ENCODE peak calls at places on chromosome 9, in six cellular contexts. T is A549, G is HepG2, N is HCT116, P is GM12891, L is Peyer's patch. J is an unnamed sample.

GRCh38 chr9:706606-707451 is 134.7 kb upstream of the DMRT1 start:
- DNase-seq in T (no peak), G (peak), P (peak), L (peak), N (no peak), J (peak)

GRCh38 chr9:125495137-125496119 is 211.6 kb downstream of the MAPKAP1 start:
- DNase-seq in L (no peak), G (no peak), N (peak), T (peak), P (no peak), J (no peak)

GRCh38 chr9:33211695-33212393 is 28.1 kb upstream of the SPINK4 start:
- DNase-seq in G (no peak), P (no peak), T (peak), L (peak), N (peak), J (no peak)

GRCh38 chr9:90485028-90485427 is 157.6 kb downstream of the DIRAS2 start:
- DNase-seq in P (no peak), T (no peak), N (no peak), G (no peak), L (no peak), J (no peak)

GRCh38 chr9:89820337-89820736 is 215.5 kb downstream of the GADD45G start:
- DNase-seq in P (no peak), L (no peak), N (no peak), G (no peak), T (no peak), J (no peak)

GRCh38 chr9:135613946-135614805 is 25.2 kb downstream of the GLT6D1 start:
- DNase-seq in P (no peak), T (no peak), N (no peak), L (no peak), G (no peak), J (no peak)

GRCh38 chr9:101991926-101992325 is 253.5 kb upstream of the GRIN3A start:
- DNase-seq in T (no peak), L (no peak), G (no peak), N (no peak), P (no peak), J (no peak)

GRCh38 chr9:125521462-125522327 is 185.3 kb downstream of the MAPKAP1 start:
- DNase-seq in P (no peak), N (peak), L (no peak), T (peak), G (peak), J (no peak)

GRCh38 chr9:106761493-106761892 is 101.5 kb upstream of the ZNF462 start:
- DNase-seq in N (no peak), L (no peak), P (no peak), T (no peak), G (no peak), J (no peak)

GRCh38 chr9:124390812-124391658 is 24.2 kb downstream of the PSMB7 start:
- DNase-seq in N (no peak), L (no peak), G (peak), T (peak), P (no peak), J (no peak)

GRCh38 chr9:136859821-136860269 is 6.3 kb downstream of the EDF1 start:
- DNase-seq in P (no peak), N (no peak), T (no peak), G (no peak), L (peak), J (peak)

GRCh38 chr9:31799953-31800609 is 584.4 kb upstream of the ACO1 start:
- DNase-seq in T (no peak), N (peak), P (no peak), L (no peak), G (peak), J (no peak)

GRCh38 chr9:68841292-68842052 is 136.4 kb downstream of the PIP5K1B start:
- DNase-seq in P (no peak), L (no peak), G (no peak), N (no peak), T (no peak), J (no peak)

GRCh38 chr9:71737455-71737854 is 30.9 kb downstream of the CEMIP2 start:
- DNase-seq in N (no peak), T (no peak), L (no peak), G (no peak), P (no peak), J (no peak)

DNA sequence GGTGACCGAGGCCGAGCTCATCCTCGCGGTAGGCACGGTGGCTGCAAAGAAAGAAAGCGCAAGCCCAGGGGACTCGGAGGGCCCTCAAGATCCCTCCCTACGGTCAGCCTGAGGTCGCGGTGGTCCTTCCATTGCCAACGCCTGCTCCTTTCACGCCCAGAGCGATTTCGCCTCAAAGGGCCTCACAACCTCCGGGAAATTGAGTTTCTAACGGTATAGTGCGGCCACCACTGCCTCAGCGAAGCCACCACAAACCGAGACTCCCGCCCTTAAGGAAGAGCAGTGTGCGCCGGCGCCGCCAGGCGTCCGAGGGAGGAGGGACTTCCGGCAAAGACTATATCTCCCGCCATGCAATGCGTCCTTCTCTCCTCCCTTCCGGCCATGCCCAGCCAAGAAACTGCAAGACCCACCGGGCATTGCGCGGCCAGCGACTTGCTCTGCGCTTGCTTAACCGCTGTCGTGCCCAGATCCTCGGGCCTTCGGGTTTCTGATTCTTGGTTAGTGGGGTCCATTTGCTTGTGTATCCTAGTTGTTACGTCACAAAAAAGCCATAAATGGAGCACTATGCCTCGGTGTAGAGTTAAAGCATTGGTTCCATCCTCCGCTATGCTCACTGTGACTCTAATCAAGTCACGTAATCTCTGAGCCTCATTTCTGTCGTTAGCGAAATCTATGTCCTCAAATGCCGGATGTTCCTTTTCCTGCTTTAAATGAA is at the start of gene HAUS6:
- DNase-seq in G (peak), P (peak), N (peak), T (peak), L (peak), J (peak)
- TF ChIP-seq POLR2A in G (peak), P (peak), N (peak), T (peak), L (peak), J (peak)

GRCh38 chr9:96781552-96781951 is 3.7 kb upstream of the ZNF510 start:
- DNase-seq in N (no peak), L (no peak), P (no peak), T (no peak), G (no peak), J (no peak)
- TF ChIP-seq POLR2A in N (no peak), L (no peak), P (no peak), T (no peak), G (no peak), J (no peak)

DNA sequence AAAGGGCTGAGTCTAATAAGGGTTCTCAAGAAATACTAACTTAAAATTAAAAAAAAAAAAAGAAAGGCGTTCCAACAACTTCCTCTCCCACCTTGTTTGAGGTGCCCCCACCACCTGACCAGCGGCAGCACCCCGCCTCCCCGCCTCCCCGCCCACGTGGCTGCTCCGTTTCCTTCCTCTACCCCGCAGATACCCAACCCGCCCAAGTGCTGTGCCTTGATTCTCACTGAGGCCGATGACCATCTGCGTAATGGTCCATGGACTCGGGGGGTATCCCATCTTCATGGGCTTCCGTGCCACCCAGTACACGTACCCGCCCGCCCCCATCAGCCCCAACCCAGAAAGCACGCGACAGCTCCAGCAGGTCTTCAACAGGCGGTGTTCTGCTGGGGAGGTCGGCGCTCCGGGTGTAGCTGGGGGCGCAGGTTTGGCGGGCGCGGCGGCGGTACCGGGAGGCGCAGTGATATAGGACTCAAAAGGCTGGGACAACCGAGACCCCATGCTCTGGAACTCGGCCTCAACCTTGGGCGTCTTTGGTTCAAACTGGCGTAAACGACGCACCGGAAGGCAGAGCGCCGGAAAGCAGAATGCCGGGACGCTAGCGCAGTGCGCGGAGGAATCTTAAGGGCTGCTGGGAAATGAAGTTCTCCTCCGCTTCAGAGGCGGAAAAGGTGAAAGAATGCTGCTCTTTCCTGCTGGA is at the start of gene DMAC1:
- DNase-seq in G (peak), N (peak), P (peak), T (peak), L (peak), J (peak)
- TF ChIP-seq POLR2A in G (peak), N (peak), P (peak), T (peak), L (peak), J (peak)

DNA sequence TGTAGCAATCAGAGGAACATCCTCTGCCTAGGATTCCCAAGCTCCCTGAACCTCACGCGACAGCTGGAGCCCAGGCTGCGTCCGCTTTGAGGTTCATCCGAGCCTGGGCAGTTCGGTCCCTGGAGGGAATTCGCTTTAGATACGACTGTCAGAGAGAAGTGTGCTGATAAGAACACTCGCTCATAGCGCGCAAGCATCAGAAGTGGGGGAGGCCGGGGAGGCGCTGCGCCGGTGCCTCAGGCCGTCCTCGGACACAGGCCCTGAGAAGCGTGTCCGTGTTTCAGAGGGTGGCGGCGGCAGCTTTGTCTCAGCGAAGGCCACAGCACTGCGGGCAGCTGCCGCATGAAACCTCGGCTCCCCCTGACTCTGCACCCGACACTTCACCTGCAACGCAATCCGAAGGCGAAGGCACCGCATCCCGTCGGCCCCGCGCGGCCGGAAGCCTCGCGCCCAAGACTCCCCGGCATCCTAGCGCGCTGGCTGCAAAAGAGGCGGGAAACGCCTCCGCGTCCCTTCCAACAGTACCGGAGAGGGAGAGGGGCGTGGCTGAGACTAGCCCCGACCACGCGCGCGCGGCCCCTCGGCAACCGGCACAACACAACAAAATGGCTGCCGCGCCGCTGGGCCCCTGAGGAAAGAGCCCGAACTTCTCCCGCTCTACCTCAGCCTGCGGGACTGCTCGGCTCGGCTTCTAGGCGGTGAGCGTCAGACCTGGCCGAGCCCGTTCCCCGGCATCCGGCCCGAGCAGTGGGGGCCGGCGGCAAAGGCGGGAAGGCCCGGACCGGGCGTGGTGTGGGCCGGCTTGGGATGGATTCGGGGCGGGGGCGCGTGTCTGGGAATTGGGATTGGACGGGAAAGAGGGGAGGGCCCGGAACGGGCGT is at the start of gene CNTRL:
- DNase-seq in N (peak), T (peak), L (peak), P (peak), G (peak), J (peak)
- TF ChIP-seq POLR2A in N (no peak), T (peak), L (no peak), P (peak), G (no peak), J (no peak)

GRCh38 chr9:98118640-98119601 is at the start of gene TRIM14:
- DNase-seq in G (peak), T (peak), P (peak), L (peak), N (peak), J (peak)
- TF ChIP-seq POLR2A in G (peak), T (peak), P (peak), L (peak), N (no peak), J (no peak)

GRCh38 chr9:100584951-100585350 is 7.1 kb downstream of the CAVIN4 start:
- DNase-seq in T (no peak), L (no peak), P (no peak), N (no peak), G (no peak), J (no peak)
- TF ChIP-seq POLR2A in T (no peak), L (no peak), P (no peak), N (no peak), G (no peak), J (no peak)

GRCh38 chr9:92147030-92147853 is 32.0 kb upstream of the SPTLC1 start:
- DNase-seq in N (peak), G (no peak), P (no peak), L (peak), T (peak), J (peak)
- TF ChIP-seq POLR2A in N (no peak), G (no peak), P (no peak), L (no peak), T (no peak), J (no peak)